ENCODE peak calls at places on chromosomes 16 and 17, in seven cellular contexts. G, U, C, S, H, M and J are unnamed samples.

GRCh38 chr16:9091867-9092281 is 430 bp downstream of the HAPSTR1 start:
- DNase-seq in G (no peak), U (peak), C (no peak), S (peak), H (peak), M (peak), J (peak)

GRCh38 chr16:17409894-17410293 is 60.9 kb downstream of the XYLT1 start:
- DNase-seq in G (no peak), U (no peak), C (no peak), S (no peak), H (no peak), M (no peak), J (no peak)

GRCh38 chr17:7951143-7951792 is 19.3 kb downstream of the CNTROB start:
- DNase-seq in G (no peak), U (no peak), C (no peak), S (no peak), H (no peak), M (peak), J (peak)

GRCh38 chr17:75876938-75877751 is 1.2 kb downstream of the TRIM47 start:
- DNase-seq in G (peak), U (peak), C (peak), S (peak), H (peak), M (no peak), J (no peak)

GRCh38 chr16:20181386-20181785 is 107.7 kb upstream of the GPR139 start:
- DNase-seq in G (no peak), U (no peak), C (no peak), S (no peak), H (no peak), M (no peak), J (no peak)

GRCh38 chr17:15884731-15885130 is 60.2 kb upstream of the ADORA2B start:
- DNase-seq in G (peak), U (peak), C (no peak), S (no peak), H (no peak), M (no peak), J (no peak)

GRCh38 chr17:33012522-33013033 is 20.9 kb downstream of the SPACA3 start:
- DNase-seq in G (peak), U (peak), C (no peak), S (no peak), H (no peak), M (no peak), J (no peak)

GRCh38 chr16:89721644-89722391 is 481 bp downstream of the ZNF276 start:
- DNase-seq in G (peak), U (peak), C (peak), S (peak), H (no peak), M (peak), J (peak)

GRCh38 chr16:54289242-54290051 is 2.9 kb upstream of the IRX3 start:
- DNase-seq in G (no peak), U (no peak), C (no peak), S (no peak), H (no peak), M (no peak), J (no peak)

GRCh38 chr17:8125947-8126305 is 2.0 kb upstream of the HES7 start:
- DNase-seq in G (peak), U (no peak), C (peak), S (no peak), H (no peak), M (no peak), J (no peak)

GRCh38 chr17:27644586-27644985 is 13.6 kb downstream of the LGALS9 start:
- DNase-seq in G (peak), U (peak), C (no peak), S (no peak), H (no peak), M (no peak), J (no peak)

GRCh38 chr17:65750166-65750565 is 188.7 kb upstream of the AXIN2 start:
- DNase-seq in G (no peak), U (no peak), C (no peak), S (no peak), H (no peak), M (no peak), J (no peak)

GRCh38 chr17:3029213-3029913 is 34.0 kb downstream of the OR1D5 start:
- DNase-seq in G (no peak), U (no peak), C (no peak), S (peak), H (peak), M (no peak), J (no peak)

GRCh38 chr16:73028721-73029361 is 19.1 kb downstream of the ZFHX3 start:
- DNase-seq in G (no peak), U (no peak), C (no peak), S (no peak), H (no peak), M (no peak), J (no peak)

GRCh38 chr16:89015271-89015859 is 38.4 kb upstream of the CBFA2T3 start:
- DNase-seq in G (no peak), U (no peak), C (no peak), S (peak), H (no peak), M (no peak), J (no peak)

GRCh38 chr17:81652901-81653771 is 3.2 kb downstream of the PDE6G start:
- DNase-seq in G (no peak), U (no peak), C (no peak), S (no peak), H (no peak), M (peak), J (peak)

GRCh38 chr17:43546317-43547188 is at the start of gene ETV4:
- DNase-seq in G (peak), U (peak), C (peak), S (peak), H (peak), M (peak), J (peak)

GRCh38 chr17:43542854-43543253 is 3.3 kb downstream of the ETV4 start:
- DNase-seq in G (no peak), U (no peak), C (no peak), S (no peak), H (no peak), M (no peak), J (no peak)

GRCh38 chr17:43543300-43543699 is 2.8 kb downstream of the ETV4 start:
- DNase-seq in G (no peak), U (no peak), C (no peak), S (no peak), H (no peak), M (no peak), J (no peak)

GRCh38 chr17:43545383-43545632 is 832 bp downstream of the ETV4 start:
- DNase-seq in G (no peak), U (no peak), C (no peak), S (no peak), H (peak), M (peak), J (no peak)

GRCh38 chr17:43543771-43544575 is 2.2 kb downstream of the ETV4 start:
- DNase-seq in G (no peak), U (no peak), C (no peak), S (no peak), H (no peak), M (no peak), J (no peak)
- TF ChIP-seq CTCF in G (no peak), U (no peak), C (no peak), S (no peak), H (no peak), M (no peak), J (no peak)

GRCh38 chr17:62653831-62654829 is 26.7 kb downstream of the MRC2 start:
- DNase-seq in G (peak), U (peak), C (peak), S (peak), H (peak), M (no peak), J (no peak)

GRCh38 chr17:62657664-62658063 is 30.2 kb downstream of the MRC2 start:
- DNase-seq in G (no peak), U (no peak), C (no peak), S (peak), H (no peak), M (no peak), J (no peak)

GRCh38 chr17:62658136-62658535 is 30.7 kb downstream of the MRC2 start:
- DNase-seq in G (no peak), U (no peak), C (no peak), S (peak), H (no peak), M (no peak), J (no peak)

GRCh38 chr17:62653002-62653830 is 25.7 kb downstream of the MRC2 start:
- DNase-seq in G (peak), U (peak), C (peak), S (peak), H (peak), M (peak), J (peak)

GRCh38 chr17:62656446-62656845 is 29.0 kb downstream of the MRC2 start:
- DNase-seq in G (no peak), U (no peak), C (no peak), S (peak), H (no peak), M (no peak), J (no peak)
- TF ChIP-seq CTCF in G (no peak), U (no peak), C (no peak), S (no peak), H (no peak), M (no peak), J (no peak)

GRCh38 chr16:50839920-50840729 is 98.2 kb downstream of the CYLD start:
- DNase-seq in G (no peak), U (no peak), C (no peak), S (no peak), H (no peak), M (no peak), J (no peak)
- TF ChIP-seq CTCF in G (no peak), U (no peak), C (no peak), S (no peak), H (no peak), M (no peak), J (no peak)

GRCh38 chr16:85879975-85880831 is 18.8 kb upstream of the IRF8 start:
- DNase-seq in G (no peak), U (no peak), C (no peak), S (no peak), H (no peak), M (peak), J (peak)

GRCh38 chr16:85878875-85879274 is 20.1 kb upstream of the IRF8 start:
- DNase-seq in G (peak), U (peak), C (no peak), S (no peak), H (no peak), M (no peak), J (no peak)

GRCh38 chr16:85882181-85882810 is 16.7 kb upstream of the IRF8 start:
- DNase-seq in G (no peak), U (no peak), C (no peak), S (no peak), H (no peak), M (no peak), J (peak)

GRCh38 chr16:85881436-85881835 is 17.5 kb upstream of the IRF8 start:
- DNase-seq in G (no peak), U (no peak), C (no peak), S (no peak), H (no peak), M (no peak), J (no peak)

GRCh38 chr16:85878407-85878806 is 20.6 kb upstream of the IRF8 start:
- DNase-seq in G (no peak), U (no peak), C (no peak), S (no peak), H (no peak), M (no peak), J (no peak)
- TF ChIP-seq CTCF in G (no peak), U (no peak), C (no peak), S (no peak), H (no peak), M (no peak), J (no peak)

DNA sequence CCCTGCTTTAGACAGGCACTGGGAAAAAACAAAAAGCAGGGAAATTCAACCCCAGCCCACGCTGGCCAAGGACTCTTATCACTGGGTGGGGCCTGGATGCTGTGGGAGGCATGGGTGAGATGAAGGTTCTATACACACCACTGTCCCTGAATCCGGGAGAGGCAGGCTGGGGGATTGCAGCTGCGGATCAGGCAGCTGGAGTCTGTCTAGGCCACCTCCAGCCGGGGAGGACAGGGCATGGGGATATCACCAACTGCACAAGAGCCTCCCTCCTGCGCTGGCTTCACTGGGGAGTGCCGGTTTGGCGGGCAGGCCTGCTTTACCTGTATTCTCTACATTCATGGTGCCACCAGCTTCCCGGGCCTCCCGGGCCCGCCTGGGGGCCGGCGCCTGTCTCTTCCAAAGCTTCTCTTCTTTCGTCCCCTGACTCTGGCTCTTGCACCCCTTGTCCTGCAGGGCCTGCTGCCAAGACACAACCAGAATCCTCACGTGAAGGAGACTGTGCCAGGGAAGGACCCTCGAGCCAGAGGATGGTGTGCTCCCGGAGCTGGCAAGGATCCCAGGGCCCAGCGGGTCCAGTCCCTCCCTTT is 13.9 kb downstream of the KIFC3 start:
- DNase-seq in G (no peak), U (no peak), C (no peak), S (no peak), H (no peak), M (no peak), J (no peak)
- TF ChIP-seq CTCF in G (no peak), U (no peak), C (no peak), S (no peak), H (no peak), M (no peak), J (no peak)

DNA sequence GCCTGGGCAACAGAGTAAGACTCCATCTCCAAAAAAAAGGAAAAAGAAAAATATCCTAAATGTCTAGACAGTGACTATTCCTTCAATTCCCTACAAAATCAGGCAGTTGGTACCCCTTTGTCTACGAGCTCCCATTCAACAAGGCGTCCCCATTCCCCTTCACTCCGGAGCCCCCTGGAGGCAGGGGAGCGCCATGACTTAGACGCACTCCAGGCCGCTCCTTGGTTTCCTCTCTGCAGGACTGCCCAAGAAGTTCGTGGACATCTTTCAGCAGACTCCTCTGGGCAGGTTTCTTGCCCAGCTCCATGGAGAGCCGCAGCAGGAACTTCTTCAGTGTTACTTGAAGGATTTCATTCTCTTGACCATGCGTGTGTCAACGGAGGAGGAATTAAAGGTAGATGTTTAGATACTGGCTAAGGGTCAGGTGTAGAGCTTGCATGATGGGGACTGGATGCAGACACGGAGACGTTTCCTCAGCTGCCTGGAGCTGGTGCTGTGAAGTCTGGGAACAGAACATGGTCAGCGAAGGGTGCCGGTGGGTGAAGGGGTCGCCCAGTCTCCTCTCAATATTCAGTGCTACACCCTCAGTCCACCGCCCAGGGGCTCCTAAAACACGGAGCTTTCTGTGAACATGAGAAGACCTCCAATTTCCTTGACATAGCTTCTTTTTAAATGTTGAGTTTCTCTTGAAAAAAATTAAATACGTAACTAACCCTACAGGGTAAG is 53.3 kb upstream of the ENDOV start:
- DNase-seq in G (no peak), U (peak), C (peak), S (no peak), H (peak), M (no peak), J (no peak)
- TF ChIP-seq CTCF in G (peak), U (peak), C (peak), S (peak), H (no peak), M (peak), J (peak)

GRCh38 chr17:38871992-38872605 is 2.2 kb downstream of the LASP1 start:
- DNase-seq in G (no peak), U (no peak), C (no peak), S (no peak), H (no peak), M (no peak), J (no peak)

GRCh38 chr17:38870259-38871165 is 654 bp downstream of the LASP1 start:
- DNase-seq in G (peak), U (no peak), C (peak), S (peak), H (peak), M (peak), J (peak)

GRCh38 chr17:38872671-38873385 is 3.0 kb downstream of the LASP1 start:
- DNase-seq in G (no peak), U (no peak), C (no peak), S (no peak), H (no peak), M (no peak), J (no peak)

GRCh38 chr17:38869647-38870258 is at the start of gene LASP1:
- DNase-seq in G (peak), U (peak), C (peak), S (peak), H (peak), M (peak), J (peak)

GRCh38 chr17:38871247-38871991 is 1.6 kb downstream of the LASP1 start:
- DNase-seq in G (peak), U (peak), C (no peak), S (peak), H (no peak), M (peak), J (peak)
- TF ChIP-seq CTCF in G (peak), U (no peak), C (no peak), S (peak), H (no peak), M (no peak), J (no peak)

GRCh38 chr16:85940214-85940613 is 41.3 kb downstream of the IRF8 start:
- DNase-seq in G (no peak), U (no peak), C (no peak), S (no peak), H (no peak), M (no peak), J (no peak)
- TF ChIP-seq CTCF in G (no peak), U (no peak), C (no peak), S (no peak), H (no peak), M (no peak), J (no peak)